ENCODE peak calls at places on chromosomes 12 and 14, in four cellular contexts. M is ovary, I is HCT116, O is sigmoid colon. W is an unnamed sample.

GRCh38 chr12:120445911-120446909 is at the start of the genes GATC and TRIAP1:
- DNase-seq in M (peak; percentile 89), I (peak; percentile 71), O (peak; percentile 87), W (peak; percentile 96)

GRCh38 chr12:116948298-116948697 is 37.5 kb downstream of the FBXW8 start:
- DNase-seq in M (no peak), I (no peak), O (no peak), W (no peak)

GRCh38 chr12:49201595-49202295 is 12.9 kb upstream of the TUBA1A start:
- DNase-seq in I (no peak), M (no peak), O (no peak), W (no peak)

GRCh38 chr12:127393460-127393859 is 873.5 kb upstream of the TMEM132C start:
- DNase-seq in O (no peak), I (no peak), M (no peak), W (no peak)

GRCh38 chr12:92593734-92594402 is 108.9 kb upstream of the PLEKHG7 start:
- DNase-seq in O (peak; percentile 61), M (no peak), I (no peak), W (peak; percentile 84)

GRCh38 chr12:120468271-120468845 is 1.2 kb downstream of the SRSF9 start:
- DNase-seq in M (peak; percentile 59), O (peak; percentile 68), I (no peak), W (peak; percentile 82)

GRCh38 chr14:38992067-38992835 is 110.8 kb downstream of the SEC23A start:
- DNase-seq in M (no peak), I (no peak), O (no peak), W (no peak)

GRCh38 chr12:479161-479560 is 19.4 kb downstream of the B4GALNT3 start:
- DNase-seq in M (no peak), O (no peak), I (no peak), W (no peak)

GRCh38 chr14:70152704-70153103 is 36.0 kb downstream of the SLC8A3 start:
- DNase-seq in I (no peak), O (no peak), M (no peak), W (no peak)

GRCh38 chr14:57816568-57817284 is 49.2 kb downstream of the SLC35F4 start:
- DNase-seq in I (peak; percentile 41), O (no peak), M (no peak), W (no peak)

GRCh38 chr12:11668611-11669010 is 19.1 kb downstream of the ETV6 start:
- DNase-seq in I (no peak), O (no peak), M (no peak), W (peak; percentile 52)

GRCh38 chr12:94584370-94584769 is 66.0 kb downstream of the TMCC3 start:
- DNase-seq in I (no peak), O (no peak), M (no peak), W (no peak)

GRCh38 chr14:61444215-61444768 is 122.9 kb downstream of the PRKCH start:
- DNase-seq in I (no peak), M (no peak), O (no peak), W (peak; percentile 81)

GRCh38 chr12:131348226-131349010 is 362.5 kb upstream of the SFSWAP start:
- DNase-seq in I (no peak), O (no peak), M (peak; percentile 59), W (no peak)

GRCh38 chr14:89429206-89430091 is 12.4 kb upstream of the FOXN3 start:
- DNase-seq in O (peak; percentile 66), I (no peak), M (peak; percentile 38), W (no peak)

GRCh38 chr12:58161773-58162172 is 220.4 kb downstream of the ATP23 start:
- DNase-seq in O (no peak), I (no peak), M (no peak), W (no peak)

GRCh38 chr12:34394211-34395055 is 372.1 kb downstream of the ALG10 start:
- DNase-seq in O (peak; percentile 57), I (no peak), M (peak; percentile 11), W (peak; percentile 51)

GRCh38 chr12:122117979-122118378 is 39.4 kb downstream of the MLXIP start:
- DNase-seq in I (no peak), M (peak; percentile 13), O (peak; percentile 65), W (peak; percentile 3)

GRCh38 chr12:85007836-85008235 is 28.2 kb downstream of the TSPAN19 start:
- DNase-seq in I (no peak), M (no peak), O (no peak), W (no peak)

GRCh38 chr12:24864796-24865125 is 84.1 kb downstream of the BCAT1 start:
- DNase-seq in I (no peak), M (no peak), O (no peak), W (no peak)

GRCh38 chr12:85765443-85765842 is 70.8 kb downstream of the RASSF9 start:
- DNase-seq in M (no peak), O (no peak), I (no peak), W (no peak)

GRCh38 chr14:89697281-89698060 is 257.1 kb downstream of the EFCAB11 start:
- DNase-seq in O (no peak), I (no peak), M (no peak), W (no peak)

GRCh38 chr14:87830443-87831096 is 162.4 kb downstream of the GALC start:
- DNase-seq in I (no peak), M (no peak), O (no peak), W (no peak)

GRCh38 chr12:22924391-22924790 is 299.4 kb downstream of the ETNK1 start:
- DNase-seq in O (no peak), I (no peak), M (no peak), W (no peak)

GRCh38 chr12:81079280-81080076 is 1.6 kb downstream of the ACSS3 start:
- DNase-seq in I (no peak), M (no peak), O (no peak), W (no peak)

GRCh38 chr12:85784096-85784720 is 52.0 kb downstream of the RASSF9 start:
- DNase-seq in O (no peak), M (no peak), I (peak; percentile 33), W (no peak)

GRCh38 chr12:41663487-41664258 is 475.6 kb downstream of the PDZRN4 start:
- DNase-seq in M (no peak), I (peak; percentile 16), O (no peak), W (no peak)

GRCh38 chr12:41968661-41969060 is 176.0 kb downstream of the GXYLT1 start:
- DNase-seq in M (no peak), O (no peak), I (no peak), W (no peak)

GRCh38 chr14:55107766-55108554 is 21.1 kb upstream of the LGALS3 start:
- DNase-seq in I (peak; percentile 91), O (peak; percentile 96), M (peak; percentile 94), W (peak; percentile 90)

GRCh38 chr12:58069268-58069967 is 128.1 kb downstream of the ATP23 start:
- DNase-seq in M (no peak), O (no peak), I (no peak), W (no peak)

GRCh38 chr14:91419044-91419397 is 1.4 kb upstream of the CCDC88C start:
- DNase-seq in O (no peak), I (no peak), M (no peak), W (no peak)

GRCh38 chr14:54893151-54893760 is 9.4 kb downstream of the GCH1 start:
- DNase-seq in O (no peak), M (no peak), I (peak; percentile 39), W (no peak)

GRCh38 chr14:67486890-67487289 is 1.6 kb downstream of the TMEM229B start:
- DNase-seq in M (no peak), I (no peak), O (no peak), W (no peak)

GRCh38 chr14:67487332-67487731 is 1.2 kb downstream of the TMEM229B start:
- DNase-seq in O (no peak), M (no peak), I (no peak), W (no peak)

GRCh38 chr14:67482765-67483164 is 5.8 kb downstream of the TMEM229B start:
- DNase-seq in O (no peak), I (no peak), M (no peak), W (no peak)

GRCh38 chr14:67485501-67486095 is 2.9 kb downstream of the TMEM229B start:
- DNase-seq in O (no peak), M (no peak), I (no peak), W (no peak)

DNA sequence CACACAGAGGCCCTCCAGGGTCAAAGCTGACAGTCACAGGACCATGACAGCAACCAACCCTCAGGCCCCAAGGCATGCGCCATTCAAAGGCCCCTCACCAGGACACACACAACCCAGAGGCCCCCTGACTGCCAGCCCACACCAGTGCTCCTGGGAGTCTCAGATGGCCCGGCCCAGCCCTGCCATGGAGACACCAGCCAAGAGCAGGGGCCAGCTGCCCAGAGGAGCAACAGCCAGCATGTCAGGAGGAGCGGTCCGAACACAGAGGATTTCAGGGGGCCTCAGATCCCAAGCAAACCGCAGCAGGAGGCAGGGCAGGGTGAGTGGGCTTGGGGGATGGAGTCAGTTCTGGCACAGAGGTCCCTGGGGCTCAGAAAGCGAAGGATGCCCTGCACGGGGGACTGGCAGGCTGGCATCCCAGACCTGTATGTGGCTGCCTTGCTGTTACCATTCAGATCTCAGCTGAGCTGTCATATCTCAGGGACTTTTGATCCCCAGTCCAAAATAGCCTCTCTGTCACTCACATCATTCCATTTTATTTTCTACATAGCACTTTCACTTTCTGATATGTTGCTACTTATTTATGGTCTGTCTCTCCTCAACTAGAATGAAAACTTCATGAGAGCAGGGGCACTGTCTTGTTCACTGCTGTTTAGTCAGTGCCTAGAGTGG is 4.8 kb downstream of the TMEM229B start:
- DNase-seq in O (no peak), M (no peak), I (no peak), W (no peak)
- H3K27ac ChIP-seq in O (no peak overlapping the region), M (no peak overlapping the region), I (no peak overlapping the region), W (no peak overlapping the region)

GRCh38 chr12:30942936-30943335 is 16.4 kb downstream of the TSPAN11 start:
- DNase-seq in I (no peak), O (peak; percentile 35), M (no peak), W (no peak)

DNA sequence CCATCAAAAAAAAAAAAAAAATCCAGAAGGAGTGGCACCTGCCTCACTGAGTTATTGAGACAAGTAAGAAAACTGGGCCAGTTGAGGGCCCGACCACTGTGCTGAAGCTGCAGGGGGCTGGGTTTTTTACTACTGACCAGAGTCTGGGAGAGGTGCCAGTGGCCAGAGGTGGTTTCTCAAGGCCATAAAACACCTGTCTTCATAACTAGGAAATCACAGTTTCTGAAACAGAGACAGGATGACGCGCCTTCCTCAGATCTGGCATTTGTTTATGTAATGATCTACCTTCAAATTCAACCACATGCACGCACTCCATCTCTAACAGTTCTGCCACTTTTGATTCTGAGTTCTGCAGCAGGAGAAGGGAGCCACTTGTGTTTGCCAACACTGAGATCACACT is 12.7 kb downstream of the TSPAN11 start:
- DNase-seq in M (no peak), I (no peak), O (no peak), W (no peak)
- TF ChIP-seq POLR2A in M (no peak), I (no peak), O (no peak), W (no peak)

GRCh38 chr14:23351681-23352505 is 794 bp downstream of the SLC22A17 start:
- DNase-seq in O (no peak), M (peak; percentile 51), I (no peak), W (peak; percentile 67)
- H3K4me3 ChIP-seq in O (peak overlapping the region; percentile 70), M (peak overlapping the region; percentile 69), I (peak overlapping the region; percentile 60), W (peak overlapping the region; percentile 81)

DNA sequence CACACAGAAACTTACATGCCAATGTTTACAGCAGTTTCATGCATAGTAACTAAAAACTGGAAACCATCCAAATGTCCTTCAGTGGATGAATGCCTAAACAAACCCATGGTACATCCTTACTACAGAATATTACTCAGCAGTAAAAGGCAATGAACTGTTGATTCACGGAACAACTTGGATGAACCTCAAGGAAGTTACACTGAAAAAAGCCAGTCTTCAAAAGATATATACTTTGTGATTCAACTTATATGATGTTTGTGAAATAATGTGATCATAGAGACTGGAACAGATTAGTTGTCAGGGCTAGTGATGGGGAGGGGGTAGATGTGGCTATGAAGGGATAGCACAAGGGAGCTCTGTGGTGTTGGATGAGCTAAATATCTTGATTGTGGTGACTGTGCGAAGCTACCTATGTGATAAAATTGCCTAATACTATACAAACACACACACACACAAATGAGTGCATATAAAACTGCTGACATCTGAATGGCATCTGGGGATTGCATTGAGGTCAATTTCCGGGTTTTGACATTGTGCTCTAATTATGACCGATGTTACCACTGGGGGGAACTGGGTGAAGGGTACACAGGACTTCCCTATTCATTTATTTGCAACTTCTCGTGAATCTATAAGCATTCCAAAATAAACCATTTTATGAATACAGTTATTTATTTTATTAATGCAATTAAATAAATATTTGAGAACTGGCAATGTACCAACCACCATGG is 94.3 kb downstream of the RIN3 start:
- DNase-seq in M (no peak), O (no peak), I (no peak), W (no peak)
- H3K27ac ChIP-seq in M (no peak overlapping the region), O (no peak overlapping the region), I (no peak overlapping the region), W (no peak overlapping the region)

W was measured in spleen.